ENCODE peak calls at places on chromosomes 2 and 18, in seven cellular contexts. H, L, K, A, S, F and V are unnamed samples.

GRCh38 chr2:216545359-216545758 is 46.7 kb downstream of the RPL37A start:
- DNase-seq in F (peak; percentile 41), L (no peak), A (no peak), S (no peak), K (peak; percentile 88), H (no peak), V (no peak)

GRCh38 chr18:31050635-31051034 is 8.1 kb upstream of the DSC3 start:
- DNase-seq in S (no peak), H (no peak), A (no peak), F (no peak), K (no peak), L (no peak), V (peak; percentile 35)

GRCh38 chr18:59918320-59918755 is 18.5 kb downstream of the PMAIP1 start:
- DNase-seq in S (no peak), F (peak; percentile 61), H (peak; percentile 35), K (peak; percentile 54), L (peak; percentile 59), A (peak; percentile 71), V (peak; percentile 88)

GRCh38 chr2:167550448-167550847 is 662.2 kb downstream of the XIRP2 start:
- DNase-seq in S (peak; percentile 74), A (no peak), L (peak; percentile 44), F (peak; percentile 55), K (no peak), H (no peak), V (peak; percentile 19)

GRCh38 chr2:181411105-181411849 is 45.9 kb upstream of the ITGA4 start:
- DNase-seq in A (no peak), L (peak; percentile 13), K (peak; percentile 6), H (no peak), F (peak; percentile 12), S (peak; percentile 72), V (peak; percentile 86)

GRCh38 chr2:75489682-75490180 is 71.0 kb downstream of the EVA1A start:
- DNase-seq in L (no peak), A (no peak), K (no peak), F (no peak), S (no peak), H (no peak), V (no peak)

GRCh38 chr2:55550368-55551102 is 31.0 kb downstream of the CFAP36 start:
- DNase-seq in F (peak; percentile 81), S (no peak), K (peak; percentile 62), A (no peak), H (no peak), L (peak; percentile 88), V (no peak)

GRCh38 chr2:126886201-126886905 is 12.3 kb upstream of the TEX51 start:
- DNase-seq in S (peak; percentile 91), A (peak; percentile 72), K (peak; percentile 22), F (peak; percentile 56), L (peak; percentile 58), H (no peak), V (peak; percentile 64)

GRCh38 chr2:7726989-7727388 is 809.8 kb downstream of the RNF144A start:
- DNase-seq in L (no peak), A (no peak), K (no peak), S (no peak), F (no peak), H (no peak), V (no peak)

GRCh38 chr2:234974501-234975385 is 22.9 kb downstream of the SH3BP4 start:
- DNase-seq in A (no peak), S (no peak), H (peak; percentile 63), L (peak; percentile 71), K (peak; percentile 90), F (peak; percentile 76), V (no peak)

GRCh38 chr2:39377226-39377939 is 59.7 kb downstream of the MAP4K3 start:
- DNase-seq in A (no peak), L (no peak), F (no peak), H (no peak), K (no peak), S (no peak), V (peak; percentile 71)

GRCh38 chr18:69845588-69846506 is 101.8 kb downstream of the CD226 start:
- DNase-seq in K (peak; percentile 6), F (peak; percentile 87), H (no peak), A (no peak), L (no peak), S (peak; percentile 43), V (no peak)

GRCh38 chr2:163662141-163662780 is 73.5 kb downstream of the FIGN start:
- DNase-seq in S (no peak), F (no peak), L (peak; percentile 36), K (peak; percentile 30), H (no peak), A (no peak), V (no peak)

GRCh38 chr2:98134138-98134537 is 47.2 kb downstream of the VWA3B start:
- DNase-seq in A (peak; percentile 59), S (peak; percentile 32), L (peak; percentile 2), F (no peak), K (no peak), H (no peak), V (peak; percentile 61)

GRCh38 chr2:8893474-8893873 is 56.1 kb upstream of the KIDINS220 start:
- DNase-seq in K (no peak), L (no peak), F (no peak), S (peak; percentile 45), A (no peak), H (no peak), V (no peak)

GRCh38 chr2:101766871-101767739 is 69.6 kb downstream of the MAP4K4 start:
- DNase-seq in K (peak; percentile 96), L (peak; percentile 92), H (no peak), F (peak; percentile 67), A (no peak), S (peak; percentile 64), V (no peak)

GRCh38 chr2:224023188-224023587 is 15.9 kb downstream of the SERPINE2 start:
- DNase-seq in S (no peak), K (peak; percentile 79), A (no peak), L (peak; percentile 23), F (no peak), H (no peak), V (no peak)

GRCh38 chr2:53033416-53033815 is 734.2 kb upstream of the CHAC2 start:
- DNase-seq in F (peak; percentile 20), S (peak; percentile 4), H (no peak), A (no peak), K (peak; percentile 72), L (peak; percentile 11), V (no peak)

GRCh38 chr2:225597911-225598310 is 198.4 kb downstream of the NYAP2 start:
- DNase-seq in S (no peak), F (no peak), L (no peak), A (no peak), H (no peak), K (no peak), V (no peak)

GRCh38 chr2:220106065-220106464 is 478.6 kb downstream of the SLC4A3 start:
- DNase-seq in L (no peak), S (no peak), K (no peak), H (no peak), F (no peak), A (no peak), V (no peak)

GRCh38 chr2:210460863-210461227 is 15.7 kb downstream of the LANCL1 start:
- DNase-seq in H (no peak), K (no peak), A (no peak), F (no peak), S (no peak), L (no peak), V (no peak)

GRCh38 chr2:210461401-210461800 is 15.2 kb downstream of the LANCL1 start:
- DNase-seq in S (no peak), A (no peak), L (no peak), H (no peak), F (no peak), K (no peak), V (peak; percentile 59)

GRCh38 chr2:210459925-210460862 is 16.4 kb downstream of the LANCL1 start:
- DNase-seq in S (no peak), K (no peak), A (no peak), F (no peak), H (no peak), L (no peak), V (peak; percentile 17)

GRCh38 chr2:210458395-210458794 is 18.2 kb downstream of the LANCL1 start:
- DNase-seq in L (no peak), F (no peak), H (no peak), A (no peak), S (no peak), K (no peak), V (no peak)

GRCh38 chr2:210459407-210459806 is 17.2 kb downstream of the LANCL1 start:
- DNase-seq in S (no peak), H (no peak), A (no peak), F (no peak), K (no peak), L (no peak), V (no peak)
- TF ChIP-seq CTCF in S (no peak), H (no peak), A (no peak), F (no peak), K (no peak), L (no peak), V (no peak)

GRCh38 chr2:203869207-203869606 is 1.6 kb downstream of the CTLA4 start:
- DNase-seq in A (no peak), S (no peak), K (no peak), F (no peak), L (no peak), H (no peak), V (no peak)
- H3K4me3 ChIP-seq in A (no peak overlapping the region), S (no peak overlapping the region), K (no peak overlapping the region), F (no peak overlapping the region), L (no peak overlapping the region), H (no peak overlapping the region), V (no peak overlapping the region)

DNA sequence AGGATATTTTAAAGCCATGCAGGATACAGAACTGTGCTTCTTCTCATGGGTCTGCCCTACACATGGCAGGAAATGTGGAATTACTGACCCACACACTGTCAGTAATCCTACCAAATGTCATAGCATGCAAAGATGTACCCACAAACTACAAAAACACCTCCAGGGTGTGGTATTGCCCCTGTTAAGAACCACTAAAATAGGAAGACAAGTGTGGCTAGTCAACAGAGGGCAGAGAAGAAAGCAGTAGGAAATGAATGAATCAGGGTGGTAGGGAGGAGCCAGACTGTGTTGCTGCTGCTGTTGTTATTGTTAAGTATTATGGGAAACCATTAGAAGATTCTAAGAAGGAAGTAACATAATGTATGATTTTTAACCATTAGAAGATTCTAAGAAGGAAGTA is 556.7 kb upstream of the ACVR2A start:
- DNase-seq in K (no peak), A (no peak), H (no peak), L (no peak), S (no peak), F (no peak), V (peak; percentile 45)
- TF ChIP-seq CTCF in K (no peak), A (no peak), H (no peak), L (no peak), S (peak; percentile 11), F (no peak), V (no peak)

GRCh38 chr2:191811807-191812602 is 34.9 kb downstream of the CAVIN2 start:
- DNase-seq in K (peak; percentile 64), S (peak; percentile 70), F (peak; percentile 83), H (peak; percentile 68), A (no peak), L (peak; percentile 85), V (peak; percentile 61)
- H3K4me3 ChIP-seq in K (no peak overlapping the region), S (no peak overlapping the region), F (no peak overlapping the region), H (no peak overlapping the region), A (no peak overlapping the region), L (no peak overlapping the region), V (no peak overlapping the region)

GRCh38 chr2:207727256-207727655 is 15.8 kb downstream of the CCNYL1 start:
- DNase-seq in S (no peak), H (no peak), L (peak; percentile 32), K (peak; percentile 65), F (no peak), A (no peak), V (no peak)
- TF ChIP-seq CTCF in S (no peak), H (no peak), L (no peak), K (no peak), F (no peak), A (no peak), V (no peak)

GRCh38 chr2:134233733-134234135 is 20.1 kb upstream of the MGAT5 start:
- DNase-seq in F (no peak), H (no peak), S (no peak), L (no peak), A (no peak), K (no peak), V (peak; percentile 83)
- H3K4me3 ChIP-seq in F (no peak overlapping the region), H (no peak overlapping the region), S (no peak overlapping the region), L (no peak overlapping the region), A (no peak overlapping the region), K (no peak overlapping the region), V (peak overlapping the region; percentile 9)